ENCODE peak calls at places on chromosomes 11 and 22, in seven cellular contexts. R, N, I, W, O, M and G are unnamed samples.

GRCh38 chr22:37617431-37617830 is 8.8 kb downstream of the GGA1 start:
- DNase-seq in R (no peak), N (no peak), I (no peak), W (no peak), O (no peak), M (no peak), G (no peak)

GRCh38 chr11:120431633-120432032 is 79.9 kb upstream of the GRIK4 start:
- DNase-seq in R (no peak), N (no peak), I (peak), W (no peak), O (no peak), M (peak), G (no peak)

GRCh38 chr22:37802310-37803194 is 5.2 kb upstream of the GCAT start:
- DNase-seq in R (no peak), N (peak), I (no peak), W (peak), O (no peak), M (no peak), G (no peak)

GRCh38 chr11:131668867-131669780 is 298.7 kb downstream of the NTM start:
- DNase-seq in R (no peak), N (peak), I (peak), W (peak), O (no peak), M (no peak), G (no peak)

GRCh38 chr11:80074837-80075236 is 634.0 kb upstream of the TENM4 start:
- DNase-seq in R (no peak), N (no peak), I (no peak), W (no peak), O (no peak), M (no peak), G (no peak)

GRCh38 chr11:122656073-122656630 is 630 bp downstream of the UBASH3B start:
- DNase-seq in R (no peak), N (peak), I (no peak), W (peak), O (no peak), M (no peak), G (no peak)

GRCh38 chr11:100963375-100963774 is 166.2 kb downstream of the PGR start:
- DNase-seq in R (no peak), N (no peak), I (no peak), W (no peak), O (no peak), M (no peak), G (no peak)

GRCh38 chr11:17563248-17563647 is 16.2 kb downstream of the OTOG start:
- DNase-seq in R (no peak), N (no peak), I (no peak), W (no peak), O (no peak), M (no peak), G (no peak)

GRCh38 chr11:43072911-43073310 is 238.9 kb upstream of the API5 start:
- DNase-seq in R (no peak), N (no peak), I (no peak), W (no peak), O (no peak), M (no peak), G (no peak)

GRCh38 chr22:38327805-38328204 is 10.6 kb upstream of the CSNK1E start:
- DNase-seq in R (no peak), N (no peak), I (no peak), W (peak), O (no peak), M (no peak), G (peak)

GRCh38 chr11:61049066-61049382 is 53.3 kb upstream of the CD5 start:
- DNase-seq in R (no peak), N (no peak), I (no peak), W (no peak), O (no peak), M (no peak), G (no peak)

GRCh38 chr11:66857927-66858185 is 992 bp downstream of the LRFN4 start:
- DNase-seq in R (no peak), N (no peak), I (no peak), W (no peak), O (no peak), M (no peak), G (no peak)

GRCh38 chr11:118152552-118153471 is at the start of gene SCN4B:
- DNase-seq in R (no peak), N (peak), I (no peak), W (peak), O (no peak), M (no peak), G (no peak)

GRCh38 chr22:21937041-21937820 is 15.4 kb downstream of the PPM1F start:
- DNase-seq in R (peak), N (no peak), I (no peak), W (no peak), O (no peak), M (no peak), G (no peak)

GRCh38 chr11:67545280-67545679 is 22.0 kb upstream of the CABP2 start:
- DNase-seq in R (no peak), N (no peak), I (no peak), W (no peak), O (no peak), M (no peak), G (no peak)

GRCh38 chr11:76673164-76674142 is 2.9 kb upstream of the LRRC32 start:
- DNase-seq in R (no peak), N (no peak), I (no peak), W (no peak), O (no peak), M (no peak), G (no peak)

GRCh38 chr22:38981659-38982007 is 514 bp upstream of the APOBEC3B start:
- DNase-seq in R (no peak), N (no peak), I (no peak), W (no peak), O (no peak), M (no peak), G (no peak)

GRCh38 chr11:28615542-28615941 is 507.4 kb downstream of the METTL15 start:
- DNase-seq in R (no peak), N (no peak), I (no peak), W (peak), O (no peak), M (no peak), G (no peak)

GRCh38 chr11:112281776-112282175 is 21.1 kb upstream of the PLET1 start:
- DNase-seq in R (no peak), N (no peak), I (no peak), W (no peak), O (no peak), M (no peak), G (no peak)

GRCh38 chr11:128709402-128709801 is 15.5 kb downstream of the FLI1 start:
- DNase-seq in R (peak), N (no peak), I (no peak), W (peak), O (no peak), M (peak), G (peak)

GRCh38 chr22:19869497-19870152 is 15.0 kb upstream of the GNB1L start:
- DNase-seq in R (no peak), N (no peak), I (no peak), W (no peak), O (no peak), M (no peak), G (no peak)

GRCh38 chr22:20424937-20425587 is 12.6 kb downstream of the SCARF2 start:
- DNase-seq in R (no peak), N (peak), I (no peak), W (peak), O (no peak), M (no peak), G (no peak)

GRCh38 chr11:115682101-115682500 is 177.9 kb upstream of the CADM1 start:
- DNase-seq in R (no peak), N (no peak), I (no peak), W (peak), O (no peak), M (no peak), G (no peak)

GRCh38 chr22:46587067-46587471 is 33.1 kb upstream of the GRAMD4 start:
- DNase-seq in R (no peak), N (no peak), I (no peak), W (no peak), O (no peak), M (no peak), G (no peak)

GRCh38 chr11:3200388-3201111 is 18.1 kb downstream of the MRGPRG start:
- DNase-seq in R (no peak), N (no peak), I (no peak), W (no peak), O (no peak), M (no peak), G (no peak)

GRCh38 chr11:18730020-18730419 is 4.0 kb upstream of the IGSF22 start:
- DNase-seq in R (no peak), N (no peak), I (no peak), W (no peak), O (no peak), M (no peak), G (no peak)

GRCh38 chr22:27097933-27098332 is 440.5 kb downstream of the MIAT start:
- DNase-seq in R (no peak), N (no peak), I (no peak), W (no peak), O (no peak), M (no peak), G (no peak)

GRCh38 chr22:20031732-20032406 is 11.0 kb downstream of the TANGO2 start:
- DNase-seq in R (no peak), N (no peak), I (no peak), W (no peak), O (no peak), M (no peak), G (no peak)

GRCh38 chr11:11370263-11371060 is 17.4 kb upstream of the CSNK2A3 start:
- DNase-seq in R (no peak), N (no peak), I (no peak), W (no peak), O (no peak), M (no peak), G (no peak)

GRCh38 chr11:44693654-44694119 is 33.1 kb upstream of the TSPAN18 start:
- DNase-seq in R (no peak), N (no peak), I (no peak), W (no peak), O (no peak), M (no peak), G (no peak)

GRCh38 chr22:39144101-39144815 is 8.2 kb downstream of the CBX7 start:
- DNase-seq in R (no peak), N (peak), I (no peak), W (peak), O (no peak), M (no peak), G (no peak)

DNA sequence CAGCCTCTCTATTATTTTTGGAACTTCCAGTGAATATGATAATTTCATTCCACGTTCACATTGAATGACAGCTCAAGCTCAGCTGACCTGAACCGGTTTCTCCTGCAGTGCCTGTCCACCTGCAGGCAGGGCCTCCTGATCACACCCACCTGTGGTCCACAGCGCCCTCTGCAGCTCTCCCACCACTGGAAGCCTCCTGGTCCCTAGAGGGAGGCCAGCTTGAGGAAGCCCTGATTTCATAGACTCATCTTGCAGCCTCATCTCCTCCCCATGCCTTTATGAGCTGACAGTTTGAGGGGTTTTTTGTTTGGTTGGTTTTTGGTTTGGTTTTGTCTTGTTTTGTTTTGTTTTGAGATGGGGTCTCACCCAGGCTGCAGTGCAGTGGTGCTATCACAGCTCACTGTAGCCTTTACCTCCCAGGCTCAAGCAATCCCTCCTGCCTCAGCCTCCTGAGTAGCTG is 29.9 kb upstream of the MALAT1 start:
- DNase-seq in R (no peak), N (peak), I (peak), W (peak), O (no peak), M (no peak), G (no peak)
- TF ChIP-seq CTCF in R (peak), N (peak), I (peak), W (peak), O (no peak), M (peak), G (peak)

GRCh38 chr11:84800755-84801346 is 826.3 kb downstream of the DLG2 start:
- DNase-seq in R (no peak), N (no peak), I (peak), W (peak), O (no peak), M (no peak), G (peak)
- TF ChIP-seq CTCF in R (peak), N (peak), I (peak), W (peak), O (no peak), M (peak), G (peak)

DNA sequence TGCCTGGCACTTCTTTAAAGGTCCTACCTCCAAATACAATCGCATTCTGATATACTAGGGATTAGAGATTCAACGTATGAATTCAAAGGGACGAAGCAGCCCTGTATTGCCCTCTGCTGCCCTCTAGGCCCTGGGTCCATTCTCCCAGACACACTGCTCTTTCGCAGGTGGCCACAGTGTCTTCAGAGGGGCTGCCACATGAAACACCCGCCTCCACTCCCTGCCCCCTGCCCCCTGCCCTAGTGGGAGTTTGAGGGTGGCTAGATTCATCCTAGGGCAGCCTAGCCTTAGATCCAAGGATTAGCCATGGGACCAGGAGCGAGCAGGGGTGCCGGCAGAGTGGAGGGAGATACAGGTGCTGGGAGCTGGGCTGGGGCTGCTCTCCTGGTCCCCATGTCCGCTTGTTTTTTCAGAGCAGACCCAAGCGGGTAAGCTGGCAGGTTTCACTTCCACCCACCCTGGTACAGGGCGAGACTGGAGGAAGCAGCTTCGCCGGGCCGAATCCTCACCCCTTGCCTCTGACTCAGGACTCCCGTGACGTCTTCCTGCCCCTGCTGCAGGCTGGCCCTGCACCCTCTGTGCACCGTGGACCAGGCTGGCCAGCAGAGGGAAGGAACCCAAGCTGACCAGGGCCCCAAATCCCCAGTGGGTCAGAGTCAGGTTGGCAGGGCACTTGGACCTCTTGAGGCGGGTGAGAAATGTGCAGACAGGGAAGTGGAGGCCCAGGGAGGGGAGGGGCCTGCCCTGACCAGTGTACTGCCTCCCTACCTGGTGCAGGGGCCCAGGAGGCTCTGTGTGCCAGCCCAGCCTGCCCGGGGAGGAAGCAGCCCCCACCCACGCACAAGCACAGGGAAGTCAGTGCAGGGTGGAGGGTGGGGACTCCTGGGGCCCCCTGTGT is 28.4 kb upstream of the HMOX1 start:
- DNase-seq in R (peak), N (peak), I (no peak), W (no peak), O (peak), M (no peak), G (no peak)
- TF ChIP-seq CTCF in R (peak), N (peak), I (peak), W (peak), O (no peak), M (peak), G (peak)

DNA sequence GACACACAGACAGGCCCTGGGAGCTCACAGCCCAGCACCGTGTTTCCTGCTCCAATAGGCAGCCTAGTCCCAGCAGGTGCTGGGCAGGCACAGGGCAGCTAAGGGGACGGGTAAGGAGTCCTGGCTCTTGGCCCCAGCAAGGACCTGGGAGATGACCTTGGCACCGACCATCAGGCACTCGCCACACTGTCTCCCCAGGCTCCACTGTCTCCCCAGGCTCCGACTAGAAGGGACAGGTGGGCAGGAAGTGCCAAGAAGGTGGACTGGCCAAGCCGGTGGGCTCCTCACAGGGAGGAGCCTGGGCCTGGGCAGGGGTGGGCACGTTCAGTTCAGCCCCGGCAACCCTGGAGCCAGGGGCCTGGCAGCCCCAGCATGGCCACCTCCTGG is 193.9 kb downstream of the IGLL1 start:
- DNase-seq in R (no peak), N (no peak), I (no peak), W (no peak), O (no peak), M (no peak), G (no peak)
- TF ChIP-seq CTCF in R (peak), N (no peak), I (no peak), W (no peak), O (no peak), M (no peak), G (no peak)

DNA sequence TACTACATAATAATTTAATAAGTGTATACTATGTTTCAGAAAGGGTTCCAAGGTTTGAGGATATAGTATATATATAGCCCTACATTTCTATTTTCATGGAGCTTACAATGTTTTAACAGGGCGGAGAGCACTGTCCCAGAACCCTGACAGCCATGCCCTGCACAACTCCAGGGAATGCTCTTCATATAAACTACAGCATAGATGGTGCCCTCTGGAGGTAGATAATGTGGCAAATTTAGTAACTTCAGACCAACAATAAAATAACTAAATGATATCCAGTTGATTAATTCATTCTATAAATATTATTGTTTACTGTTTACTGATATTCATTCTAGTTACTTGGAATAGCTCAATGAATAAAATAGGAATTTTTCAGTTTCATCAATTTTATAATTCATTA is 693.7 kb upstream of the CCDC179 start:
- DNase-seq in R (no peak), N (no peak), I (no peak), W (no peak), O (no peak), M (no peak), G (no peak)
- TF ChIP-seq CTCF in R (no peak), N (no peak), I (no peak), W (no peak), O (no peak), M (peak), G (no peak)

GRCh38 chr11:19753451-19754041 is 40.9 kb downstream of the NAV2 start:
- DNase-seq in R (no peak), N (no peak), I (no peak), W (no peak), O (no peak), M (no peak), G (no peak)
- TF ChIP-seq CTCF in R (no peak), N (no peak), I (no peak), W (no peak), O (no peak), M (no peak), G (no peak)

GRCh38 chr22:32854351-32854804 is 52.9 kb downstream of the TIMP3 start:
- DNase-seq in R (no peak), N (peak), I (no peak), W (peak), O (no peak), M (no peak), G (no peak)

GRCh38 chr22:32852346-32853251 is 51.1 kb downstream of the TIMP3 start:
- DNase-seq in R (peak), N (peak), I (no peak), W (peak), O (no peak), M (no peak), G (no peak)

GRCh38 chr22:32858121-32858703 is 56.7 kb downstream of the TIMP3 start:
- DNase-seq in R (no peak), N (no peak), I (no peak), W (peak), O (no peak), M (no peak), G (no peak)

GRCh38 chr22:32853662-32854061 is 52.2 kb downstream of the TIMP3 start:
- DNase-seq in R (no peak), N (no peak), I (no peak), W (peak), O (no peak), M (no peak), G (no peak)

DNA sequence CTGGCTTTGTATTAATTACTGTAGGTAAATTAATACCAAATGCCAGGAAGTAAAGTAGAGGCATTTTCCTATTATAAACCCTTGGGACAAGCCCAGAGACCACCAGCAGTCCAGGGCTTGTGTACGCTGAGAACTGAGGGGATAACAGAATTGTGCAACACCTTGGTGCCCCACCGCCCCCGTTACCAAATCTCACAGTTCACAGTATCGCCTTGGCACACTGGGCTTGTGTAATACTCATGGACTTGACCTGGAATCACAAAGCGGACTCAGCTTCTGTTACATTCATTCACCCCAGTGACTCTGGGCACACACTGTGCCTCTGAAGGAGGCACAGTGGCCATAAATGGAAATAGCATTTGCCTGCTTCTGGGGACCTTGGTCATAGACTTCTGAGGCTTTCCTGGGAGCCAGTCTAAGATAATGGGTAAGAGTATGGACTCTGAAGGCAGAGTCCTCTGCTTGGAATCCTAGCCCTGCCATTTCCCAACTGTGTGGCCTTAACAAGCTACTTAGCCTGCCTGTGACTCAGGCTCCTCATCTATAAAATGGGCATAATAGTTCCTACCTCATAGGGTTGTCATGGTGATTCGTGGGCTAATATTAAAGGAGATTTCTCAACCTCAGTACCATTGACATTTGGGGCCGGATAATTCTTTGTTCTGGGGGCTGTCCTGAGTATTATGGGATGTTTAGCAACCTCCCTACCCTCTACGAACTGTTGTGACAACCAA is 53.7 kb downstream of the TIMP3 start:
- DNase-seq in R (no peak), N (no peak), I (no peak), W (peak), O (no peak), M (no peak), G (no peak)
- TF ChIP-seq CTCF in R (no peak), N (no peak), I (no peak), W (no peak), O (no peak), M (no peak), G (no peak)

GRCh38 chr11:93005239-93005638 is 35.8 kb downstream of the MTNR1B start:
- DNase-seq in R (no peak), N (no peak), I (no peak), W (no peak), O (no peak), M (no peak), G (no peak)
- TF ChIP-seq CTCF in R (no peak), N (no peak), I (no peak), W (no peak), O (no peak), M (no peak), G (no peak)